ENCODE peak calls at places on chromosomes 6 and 20, in nine cellular contexts. F is colonic mucosa, G is cardiac fibroblast, D is tibial artery, B is neural progenitor cell, J is HFF-Myc, H is GM12865, S is epithelial cell of esophagus, R is fibroblast of pulmonary artery. T is an unnamed sample.

GRCh38 chr6:113414511-113414910 is 442.6 kb upstream of the MARCKS start:
- DNase-seq in F (peak), G (peak), D (peak), B (no peak), J (peak), H (peak), S (peak), R (peak), T (peak)

GRCh38 chr6:6438286-6438685 is 117.8 kb upstream of the F13A1 start:
- DNase-seq in F (no peak), G (no peak), D (no peak), B (no peak), J (no peak), H (no peak), S (peak), R (no peak), T (peak)

GRCh38 chr6:56802570-56802969 is 152.3 kb upstream of the BEND6 start:
- DNase-seq in F (peak), G (peak), D (no peak), B (no peak), J (peak), H (no peak), S (peak), R (peak), T (no peak)

GRCh38 chr6:51855310-51856082 is 231.9 kb downstream of the PKHD1 start:
- DNase-seq in F (peak), G (peak), D (no peak), B (peak), J (peak), H (peak), S (peak), R (peak), T (peak)

GRCh38 chr6:90411292-90411781 is 114.7 kb upstream of the BACH2 start:
- DNase-seq in F (no peak), G (no peak), D (no peak), B (no peak), J (no peak), H (peak), S (peak), R (no peak), T (peak)

GRCh38 chr6:1029196-1029595 is 282.7 kb upstream of the FOXQ1 start:
- DNase-seq in F (no peak), G (no peak), D (no peak), B (no peak), J (peak), H (no peak), S (no peak), R (no peak), T (no peak)

GRCh38 chr6:111076024-111076680 is 11.2 kb upstream of the SLC16A10 start:
- DNase-seq in F (no peak), G (peak), D (peak), B (no peak), J (no peak), H (no peak), S (peak), R (no peak), T (peak)

GRCh38 chr6:31163922-31164321 is 5.5 kb downstream of the TCF19 start:
- DNase-seq in F (no peak), G (peak), D (no peak), B (no peak), J (no peak), H (peak), S (peak), R (peak), T (peak)

GRCh38 chr6:30625511-30625910 is 1.2 kb upstream of the ATAT1 start:
- DNase-seq in F (no peak), G (no peak), D (no peak), B (no peak), J (no peak), H (no peak), S (no peak), R (no peak), T (no peak)

GRCh38 chr20:24955045-24955444 is 6.0 kb downstream of the CST7 start:
- DNase-seq in F (peak), G (no peak), D (no peak), B (no peak), J (no peak), H (peak), S (no peak), R (no peak), T (no peak)

GRCh38 chr6:149513915-149514314 is 29.1 kb upstream of the ZC3H12D start:
- DNase-seq in F (no peak), G (no peak), D (no peak), B (no peak), J (no peak), H (no peak), S (no peak), R (no peak), T (no peak)

GRCh38 chr6:17932362-17932852 is 55.0 kb downstream of the KIF13A start:
- DNase-seq in F (no peak), G (peak), D (peak), B (no peak), J (peak), H (no peak), S (peak), R (peak), T (peak)

GRCh38 chr6:153328194-153328593 is 197.1 kb upstream of the RGS17 start:
- DNase-seq in F (no peak), G (no peak), D (no peak), B (no peak), J (no peak), H (no peak), S (peak), R (no peak), T (peak)

GRCh38 chr20:50412499-50412898 is 97.7 kb upstream of the PTPN1 start:
- DNase-seq in F (no peak), G (no peak), D (no peak), B (no peak), J (no peak), H (no peak), S (no peak), R (no peak), T (no peak)

GRCh38 chr6:108635505-108636226 is 74.9 kb downstream of the FOXO3 start:
- DNase-seq in F (no peak), G (no peak), D (no peak), B (peak), J (no peak), H (peak), S (peak), R (no peak), T (no peak)

GRCh38 chr20:45485388-45485787 is 15.8 kb downstream of the WFDC2 start:
- DNase-seq in F (no peak), G (no peak), D (no peak), B (no peak), J (no peak), H (no peak), S (no peak), R (no peak), T (no peak)

GRCh38 chr6:113813207-113813606 is 43.9 kb upstream of the MARCKS start:
- DNase-seq in F (no peak), G (peak), D (no peak), B (no peak), J (no peak), H (no peak), S (no peak), R (peak), T (peak)

DNA sequence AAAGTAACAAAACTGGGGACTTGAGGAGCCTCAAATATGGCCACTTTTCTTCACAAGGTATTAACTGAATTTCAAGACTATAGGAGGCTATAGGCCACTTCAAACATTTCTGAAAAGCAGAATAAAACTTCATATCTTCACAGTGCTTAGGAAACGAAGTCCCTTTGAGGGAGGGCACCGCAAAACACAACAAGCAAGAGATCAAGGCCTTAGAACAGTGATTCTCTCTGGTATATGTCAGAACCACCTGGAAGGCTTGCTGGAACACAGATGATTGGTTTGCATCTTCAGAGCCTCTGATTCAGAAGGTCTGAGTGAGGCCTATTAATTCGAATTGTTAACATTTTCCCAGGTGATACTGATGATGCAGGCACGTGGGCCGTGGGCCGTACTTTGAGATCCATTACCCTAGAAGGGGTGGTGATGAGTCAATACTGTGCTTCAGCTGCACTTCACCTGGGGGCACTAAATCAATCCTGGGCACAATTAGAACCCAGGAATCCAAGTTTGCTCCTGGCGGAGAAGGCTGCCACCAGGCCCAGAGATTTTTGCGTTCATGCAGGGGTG is 10.7 kb downstream of the SUN5 start:
- DNase-seq in F (no peak), G (no peak), D (no peak), B (no peak), J (no peak), H (no peak), S (no peak), R (no peak), T (no peak)
- TF ChIP-seq CTCF in F (no peak), G (no peak), D (no peak), B (no peak), J (no peak), H (no peak), S (no peak), R (no peak), T (no peak)

GRCh38 chr6:15434263-15434662 is 188.4 kb downstream of the JARID2 start:
- DNase-seq in F (no peak), G (no peak), D (no peak), B (no peak), J (no peak), H (peak), S (no peak), R (no peak), T (no peak)
- H3K4me3 ChIP-seq in F (no peak), G (no peak), D (no peak), B (no peak), J (no peak), H (no peak), S (no peak), R (no peak), T (no peak)

GRCh38 chr6:159233365-159234101 is 64.3 kb downstream of the FNDC1 start:
- DNase-seq in F (no peak), G (no peak), D (no peak), B (peak), J (no peak), H (no peak), S (no peak), R (no peak), T (no peak)
- TF ChIP-seq CTCF in F (no peak), G (no peak), D (no peak), B (peak), J (no peak), H (no peak), S (no peak), R (no peak), T (no peak)

DNA sequence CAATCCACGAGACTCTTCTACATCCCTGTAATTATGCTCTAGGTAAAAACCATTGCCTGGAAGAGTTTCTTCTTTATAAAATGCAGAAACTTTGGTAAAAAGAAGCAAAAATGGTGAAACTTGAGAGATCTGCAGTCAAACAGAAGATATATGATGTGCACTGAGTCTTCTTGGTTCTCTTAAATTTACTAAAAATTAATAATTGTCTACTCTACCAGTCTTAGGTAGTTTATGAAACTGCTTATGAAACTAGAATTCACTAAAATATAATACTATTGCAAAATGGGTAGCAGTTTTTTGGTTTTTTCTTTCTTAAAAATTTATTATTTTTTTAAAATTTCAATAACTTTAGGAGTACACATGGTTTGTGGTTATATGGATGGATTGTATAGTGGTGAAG is 519.1 kb upstream of the SOX4 start:
- DNase-seq in F (no peak), G (no peak), D (no peak), B (no peak), J (no peak), H (no peak), S (no peak), R (no peak), T (no peak)
- H3K4me3 ChIP-seq in F (no peak), G (no peak), D (no peak), B (no peak), J (no peak), H (no peak), S (no peak), R (no peak), T (no peak)

T was measured in bronchial epithelial cell.